ENCODE peak calls at places on chromosomes 5 and 9, in five cellular contexts. S is PC-3, W is HCT116, U is hepatocyte, G is neural progenitor cell. Y is an unnamed sample. For H3K79me2 and H3K4me1, the result is how much of the 10 kb centered on the place peaks cover.

GRCh38 chr5:78537821-78538220 is 110.8 kb downstream of the LHFPL2 start:
- DNase-seq in S (peak), W (no peak), U (peak), G (peak), Y (peak)

GRCh38 chr5:129461816-129462396 is 1.8 kb downstream of the ADAMTS19 start:
- DNase-seq in S (no peak), W (no peak), G (no peak), U (no peak), Y (no peak)

GRCh38 chr9:35996358-35996970 is 38.5 kb upstream of the OR2S2 start:
- DNase-seq in G (no peak), W (no peak), U (peak), S (no peak), Y (peak)

GRCh38 chr9:89606567-89607311 is 1.9 kb downstream of the GADD45G start:
- DNase-seq in U (peak), S (peak), W (no peak), G (peak), Y (peak)

GRCh38 chr9:120587357-120587756 is 7.4 kb upstream of the CDK5RAP2 start:
- DNase-seq in G (no peak), U (no peak), S (no peak), W (no peak), Y (no peak)

GRCh38 chr9:108859459-108860114 is 2.5 kb upstream of the ACTL7A start:
- DNase-seq in G (no peak), S (no peak), U (no peak), W (no peak), Y (no peak)

GRCh38 chr5:124923131-124923530 is 176.7 kb upstream of the ZNF608 start:
- DNase-seq in S (no peak), U (peak), G (peak), W (no peak), Y (no peak)

GRCh38 chr9:33023661-33024060 is 1.4 kb upstream of the DNAJA1 start:
- DNase-seq in S (no peak), G (no peak), U (no peak), W (no peak), Y (no peak)

GRCh38 chr5:135993894-135994514 is 34.8 kb upstream of the TGFBI start:
- DNase-seq in W (no peak), G (no peak), S (peak), U (peak), Y (no peak)

GRCh38 chr5:115626444-115626823 is 598 bp upstream of the TMED7 start:
- DNase-seq in G (no peak), W (peak), U (no peak), S (no peak), Y (no peak)

GRCh38 chr5:83322273-83322924 is 149.1 kb upstream of the VCAN start:
- DNase-seq in S (peak), G (no peak), W (no peak), U (no peak), Y (no peak)

GRCh38 chr5:463301-463700 is 20.3 kb downstream of the EXOC3 start:
- DNase-seq in W (no peak), U (no peak), G (no peak), S (no peak), Y (no peak)
- TF ChIP-seq EZH2phosphoT487 in W (no peak), U (no peak), G (no peak), S (no peak), Y (no peak)

GRCh38 chr5:73564644-73565165 is 734 bp downstream of the ANKRA2 start:
- DNase-seq in W (no peak), G (no peak), U (no peak), S (no peak), Y (no peak)
- H3K79me2 ChIP-seq in W (half or more), G (half or more), U (half or more), S (half or more), Y (half or more)

GRCh38 chr9:133584559-133585476 is 24.4 kb downstream of the FAM163B start:
- DNase-seq in G (peak), S (no peak), W (no peak), U (peak), Y (peak)
- H3K4me1 ChIP-seq in G (under half), S (under half), W (under half), U (half or more), Y (under half)

GRCh38 chr9:134678206-134678605 is 36.6 kb downstream of the COL5A1 start:
- DNase-seq in U (no peak), S (no peak), G (no peak), W (no peak), Y (no peak)
- TF ChIP-seq EZH2phosphoT487 in U (no peak), S (no peak), G (no peak), W (no peak), Y (no peak)